ENCODE peak calls at places on chromosomes 7 and 10, in seven cellular contexts. One of them, this sample, is unnamed.

GRCh38 chr10:119431034-119431767 is 111.3 kb downstream of the RGS10 start:
- DNase-seq in IMR-90: no peak
- DNase-seq in H9: no peak
- DNase-seq in neuronal stem cell: no peak
- DNase-seq in H1: no peak
- DNase-seq in mesenchymal stem cell: no peak
- DNase-seq in trophoblast cell: no peak
- DNase-seq in this sample: no peak

GRCh38 chr10:22475857-22476600 is 130.7 kb downstream of the SPAG6 start:
- DNase-seq in IMR-90: no peak
- DNase-seq in H9: peak; percentile 53
- DNase-seq in neuronal stem cell: peak; percentile 48
- DNase-seq in H1: peak; percentile 78
- DNase-seq in mesenchymal stem cell: peak; percentile 23
- DNase-seq in trophoblast cell: no peak
- DNase-seq in this sample: peak; percentile 44

GRCh38 chr10:117686606-117687005 is 144.1 kb downstream of the EMX2 start:
- DNase-seq in IMR-90: no peak
- DNase-seq in H9: peak; percentile 45
- DNase-seq in neuronal stem cell: no peak
- DNase-seq in H1: no peak
- DNase-seq in mesenchymal stem cell: no peak
- DNase-seq in trophoblast cell: no peak
- DNase-seq in this sample: peak; percentile 63

GRCh38 chr10:46250481-46250880 is 36.3 kb upstream of the ANTXRL start:
- DNase-seq in IMR-90: no peak
- DNase-seq in H9: no peak
- DNase-seq in neuronal stem cell: no peak
- DNase-seq in H1: no peak
- DNase-seq in mesenchymal stem cell: no peak
- DNase-seq in trophoblast cell: no peak
- DNase-seq in this sample: no peak

GRCh38 chr7:38673795-38674194 is 42.6 kb upstream of the AMPH start:
- DNase-seq in IMR-90: peak; percentile 84
- DNase-seq in H9: no peak
- DNase-seq in neuronal stem cell: no peak
- DNase-seq in H1: no peak
- DNase-seq in mesenchymal stem cell: peak; percentile 64
- DNase-seq in trophoblast cell: peak; percentile 5
- DNase-seq in this sample: no peak

GRCh38 chr7:149414745-149415390 is 46.0 kb downstream of the ZNF777 start:
- DNase-seq in IMR-90: peak; percentile 82
- DNase-seq in H9: peak; percentile 93
- DNase-seq in neuronal stem cell: peak; percentile 73
- DNase-seq in H1: peak; percentile 98
- DNase-seq in mesenchymal stem cell: peak; percentile 80
- DNase-seq in trophoblast cell: no peak
- DNase-seq in this sample: peak; percentile 100

GRCh38 chr7:41977165-41977651 is 259.8 kb downstream of the GLI3 start:
- DNase-seq in IMR-90: peak; percentile 75
- DNase-seq in H9: peak; percentile 54
- DNase-seq in neuronal stem cell: peak; percentile 42
- DNase-seq in H1: peak; percentile 55
- DNase-seq in mesenchymal stem cell: peak; percentile 63
- DNase-seq in trophoblast cell: no peak
- DNase-seq in this sample: peak; percentile 80

GRCh38 chr10:88915781-88916180 is 35.7 kb downstream of the STAMBPL1 start:
- DNase-seq in IMR-90: no peak
- DNase-seq in H9: no peak
- DNase-seq in neuronal stem cell: no peak
- DNase-seq in H1: no peak
- DNase-seq in mesenchymal stem cell: no peak
- DNase-seq in trophoblast cell: peak; percentile 88
- DNase-seq in this sample: peak; percentile 82

GRCh38 chr10:47370878-47371277 is 13.2 kb downstream of the ZNF488 start:
- DNase-seq in IMR-90: no peak
- DNase-seq in H9: peak; percentile 8
- DNase-seq in neuronal stem cell: no peak
- DNase-seq in H1: peak; percentile 20
- DNase-seq in mesenchymal stem cell: no peak
- DNase-seq in trophoblast cell: no peak
- DNase-seq in this sample: no peak

GRCh38 chr7:95244616-95245015 is 79.7 kb downstream of the PON1 start:
- DNase-seq in IMR-90: no peak
- DNase-seq in H9: no peak
- DNase-seq in neuronal stem cell: no peak
- DNase-seq in H1: no peak
- DNase-seq in mesenchymal stem cell: no peak
- DNase-seq in trophoblast cell: no peak
- DNase-seq in this sample: no peak

GRCh38 chr7:22129819-22130580 is 184.3 kb upstream of the CDCA7L start:
- DNase-seq in IMR-90: no peak
- DNase-seq in H9: no peak
- DNase-seq in neuronal stem cell: no peak
- DNase-seq in H1: no peak
- DNase-seq in mesenchymal stem cell: peak; percentile 4
- DNase-seq in trophoblast cell: no peak
- DNase-seq in this sample: no peak

GRCh38 chr7:28507538-28508282 is 95.4 kb downstream of the CREB5 start:
- DNase-seq in IMR-90: no peak
- DNase-seq in H9: no peak
- DNase-seq in neuronal stem cell: no peak
- DNase-seq in H1: no peak
- DNase-seq in mesenchymal stem cell: no peak
- DNase-seq in trophoblast cell: no peak
- DNase-seq in this sample: no peak

GRCh38 chr7:95777266-95777665 is 4.9 kb downstream of the DYNC1I1 start:
- DNase-seq in IMR-90: no peak
- DNase-seq in H9: no peak
- DNase-seq in neuronal stem cell: no peak
- DNase-seq in H1: no peak
- DNase-seq in mesenchymal stem cell: no peak
- DNase-seq in trophoblast cell: no peak
- DNase-seq in this sample: no peak

GRCh38 chr10:4678023-4678950 is 147.7 kb upstream of the AKR1E2 start:
- DNase-seq in IMR-90: peak; percentile 91
- DNase-seq in H9: no peak
- DNase-seq in neuronal stem cell: no peak
- DNase-seq in H1: no peak
- DNase-seq in mesenchymal stem cell: peak; percentile 84
- DNase-seq in trophoblast cell: no peak
- DNase-seq in this sample: no peak

GRCh38 chr7:22564511-22565045 is 64.6 kb upstream of the STEAP1B start:
- DNase-seq in IMR-90: peak; percentile 88
- DNase-seq in H9: no peak
- DNase-seq in neuronal stem cell: no peak
- DNase-seq in H1: no peak
- DNase-seq in mesenchymal stem cell: peak; percentile 86
- DNase-seq in trophoblast cell: no peak
- DNase-seq in this sample: no peak

GRCh38 chr10:110488944-110489343 is 8.8 kb upstream of the DUSP5 start:
- DNase-seq in IMR-90: no peak
- DNase-seq in H9: no peak
- DNase-seq in neuronal stem cell: no peak
- DNase-seq in H1: no peak
- DNase-seq in mesenchymal stem cell: no peak
- DNase-seq in trophoblast cell: no peak
- DNase-seq in this sample: no peak

GRCh38 chr10:31757831-31758230 is 170.8 kb downstream of the ARHGAP12 start:
- DNase-seq in IMR-90: no peak
- DNase-seq in H9: no peak
- DNase-seq in neuronal stem cell: peak; percentile 51
- DNase-seq in H1: no peak
- DNase-seq in mesenchymal stem cell: no peak
- DNase-seq in trophoblast cell: no peak
- DNase-seq in this sample: no peak

GRCh38 chr10:13593560-13593959 is 6.8 kb downstream of the PRPF18 start:
- DNase-seq in IMR-90: peak; percentile 65
- DNase-seq in H9: no peak
- DNase-seq in neuronal stem cell: no peak
- DNase-seq in H1: no peak
- DNase-seq in mesenchymal stem cell: no peak
- DNase-seq in trophoblast cell: no peak
- DNase-seq in this sample: peak; percentile 3

GRCh38 chr7:2471022-2471329 is 5.2 kb downstream of the GRIFIN start:
- DNase-seq in IMR-90: peak; percentile 74
- DNase-seq in H9: no peak
- DNase-seq in neuronal stem cell: no peak
- DNase-seq in H1: no peak
- DNase-seq in mesenchymal stem cell: no peak
- DNase-seq in trophoblast cell: no peak
- DNase-seq in this sample: no peak

GRCh38 chr7:44617225-44617885 is 10.9 kb downstream of the OGDH start:
- DNase-seq in IMR-90: peak; percentile 82
- DNase-seq in H9: no peak
- DNase-seq in neuronal stem cell: no peak
- DNase-seq in H1: no peak
- DNase-seq in mesenchymal stem cell: peak; percentile 65
- DNase-seq in trophoblast cell: no peak
- DNase-seq in this sample: no peak

GRCh38 chr10:49217645-49218044 is 29.5 kb upstream of the TMEM273 start:
- DNase-seq in IMR-90: no peak
- DNase-seq in H9: no peak
- DNase-seq in neuronal stem cell: no peak
- DNase-seq in H1: no peak
- DNase-seq in mesenchymal stem cell: no peak
- DNase-seq in trophoblast cell: no peak
- DNase-seq in this sample: no peak

GRCh38 chr10:132272061-132272766 is 35.5 kb downstream of the STK32C start:
- DNase-seq in IMR-90: peak; percentile 60
- DNase-seq in H9: no peak
- DNase-seq in neuronal stem cell: no peak
- DNase-seq in H1: no peak
- DNase-seq in mesenchymal stem cell: no peak
- DNase-seq in trophoblast cell: no peak
- DNase-seq in this sample: no peak

GRCh38 chr7:80372415-80372814 is 139.4 kb downstream of the GNAT3 start:
- DNase-seq in IMR-90: peak; percentile 82
- DNase-seq in H9: no peak
- DNase-seq in neuronal stem cell: no peak
- DNase-seq in H1: no peak
- DNase-seq in mesenchymal stem cell: peak; percentile 42
- DNase-seq in trophoblast cell: peak; percentile 20
- DNase-seq in this sample: peak; percentile 39

GRCh38 chr7:2520131-2520807 is 695 bp downstream of the LFNG start:
- DNase-seq in IMR-90: no peak
- DNase-seq in H9: no peak
- DNase-seq in neuronal stem cell: no peak
- DNase-seq in H1: no peak
- DNase-seq in mesenchymal stem cell: no peak
- DNase-seq in trophoblast cell: no peak
- DNase-seq in this sample: no peak

GRCh38 chr7:143185551-143185950 is 2.3 kb downstream of the TAS2R39 start:
- DNase-seq in IMR-90: no peak
- DNase-seq in H9: no peak
- DNase-seq in neuronal stem cell: no peak
- DNase-seq in H1: no peak
- DNase-seq in mesenchymal stem cell: no peak
- DNase-seq in trophoblast cell: no peak
- DNase-seq in this sample: no peak

GRCh38 chr10:123559823-123560092 is 106.4 kb upstream of the GPR26 start:
- DNase-seq in IMR-90: no peak
- DNase-seq in H9: peak; percentile 19
- DNase-seq in neuronal stem cell: no peak
- DNase-seq in H1: no peak
- DNase-seq in mesenchymal stem cell: no peak
- DNase-seq in trophoblast cell: no peak
- DNase-seq in this sample: no peak

GRCh38 chr10:18822156-18822555 is 162.9 kb downstream of the ARL5B start:
- DNase-seq in IMR-90: peak; percentile 43
- DNase-seq in H9: no peak
- DNase-seq in neuronal stem cell: peak; percentile 70
- DNase-seq in H1: peak; percentile 53
- DNase-seq in mesenchymal stem cell: peak; percentile 0
- DNase-seq in trophoblast cell: no peak
- DNase-seq in this sample: peak; percentile 49

GRCh38 chr7:1193593-1194424 is 33.8 kb upstream of the ZFAND2A start:
- DNase-seq in IMR-90: peak; percentile 39
- DNase-seq in H9: peak; percentile 65
- DNase-seq in neuronal stem cell: no peak
- DNase-seq in H1: peak; percentile 78
- DNase-seq in mesenchymal stem cell: peak; percentile 8
- DNase-seq in trophoblast cell: no peak
- DNase-seq in this sample: peak; percentile 22

GRCh38 chr10:95663496-95663895 is 7.0 kb upstream of the ALDH18A1 start:
- DNase-seq in IMR-90: no peak
- DNase-seq in H9: no peak
- DNase-seq in neuronal stem cell: no peak
- DNase-seq in H1: no peak
- DNase-seq in mesenchymal stem cell: no peak
- DNase-seq in trophoblast cell: no peak
- DNase-seq in this sample: no peak
- H2BK120ac ChIP-seq in IMR-90: no peak overlapping the region
- H2BK120ac ChIP-seq in H9: no peak overlapping the region
- H2BK120ac ChIP-seq in neuronal stem cell: no peak overlapping the region
- H2BK120ac ChIP-seq in H1: no peak overlapping the region
- H2BK120ac ChIP-seq in mesenchymal stem cell: no peak overlapping the region
- H2BK120ac ChIP-seq in trophoblast cell: no peak overlapping the region
- H2BK120ac ChIP-seq in this sample: no peak overlapping the region

DNA sequence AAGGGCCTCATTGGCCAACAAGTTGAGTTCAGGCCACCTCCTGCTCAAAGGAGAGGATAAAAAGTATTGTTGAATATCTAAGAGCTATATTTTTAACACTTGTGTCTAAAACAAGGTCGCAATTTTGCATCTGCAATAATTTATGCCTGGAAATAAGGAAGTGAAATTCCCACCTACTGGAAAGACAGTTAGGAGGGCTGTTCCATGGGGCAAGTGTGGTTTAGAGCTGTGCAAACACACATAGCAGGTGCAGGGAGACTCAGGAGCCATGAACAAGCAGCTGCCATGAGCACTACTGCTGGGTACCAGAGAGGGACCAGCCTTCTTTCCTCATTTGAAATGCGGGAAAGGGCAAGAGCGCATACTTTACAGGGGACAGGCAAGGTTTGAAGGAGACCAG is 35.5 kb upstream of the IKZF1 start:
- DNase-seq in IMR-90: no peak
- DNase-seq in H9: no peak
- DNase-seq in neuronal stem cell: no peak
- DNase-seq in H1: no peak
- DNase-seq in mesenchymal stem cell: no peak
- DNase-seq in trophoblast cell: no peak
- DNase-seq in this sample: no peak
- H4K8ac ChIP-seq in IMR-90: no peak overlapping the region
- H4K8ac ChIP-seq in H9: no peak overlapping the region
- H4K8ac ChIP-seq in neuronal stem cell: no peak overlapping the region
- H4K8ac ChIP-seq in H1: no peak overlapping the region
- H4K8ac ChIP-seq in mesenchymal stem cell: no peak overlapping the region
- H4K8ac ChIP-seq in trophoblast cell: no peak overlapping the region
- H4K8ac ChIP-seq in this sample: no peak overlapping the region

GRCh38 chr7:139844779-139845442 is 15.8 kb downstream of the TBXAS1 start:
- DNase-seq in IMR-90: no peak
- DNase-seq in H9: no peak
- DNase-seq in neuronal stem cell: no peak
- DNase-seq in H1: no peak
- DNase-seq in mesenchymal stem cell: no peak
- DNase-seq in trophoblast cell: no peak
- DNase-seq in this sample: no peak
- H2BK120ac ChIP-seq in IMR-90: no peak overlapping the region
- H2BK120ac ChIP-seq in H9: no peak overlapping the region
- H2BK120ac ChIP-seq in neuronal stem cell: no peak overlapping the region
- H2BK120ac ChIP-seq in H1: no peak overlapping the region
- H2BK120ac ChIP-seq in mesenchymal stem cell: no peak overlapping the region
- H2BK120ac ChIP-seq in trophoblast cell: no peak overlapping the region
- H2BK120ac ChIP-seq in this sample: no peak overlapping the region

GRCh38 chr7:98541101-98541500 is 76.0 kb upstream of the NPTX2 start:
- DNase-seq in IMR-90: no peak
- DNase-seq in H9: no peak
- DNase-seq in neuronal stem cell: no peak
- DNase-seq in H1: no peak
- DNase-seq in mesenchymal stem cell: no peak
- DNase-seq in trophoblast cell: no peak
- DNase-seq in this sample: no peak
- H4K8ac ChIP-seq in IMR-90: no peak overlapping the region
- H4K8ac ChIP-seq in H9: no peak overlapping the region
- H4K8ac ChIP-seq in neuronal stem cell: no peak overlapping the region
- H4K8ac ChIP-seq in H1: peak overlapping the region; percentile 8
- H4K8ac ChIP-seq in mesenchymal stem cell: no peak overlapping the region
- H4K8ac ChIP-seq in trophoblast cell: no peak overlapping the region
- H4K8ac ChIP-seq in this sample: no peak overlapping the region